ENCODE peak calls at places on chromosomes 3 and 15, in four cellular contexts. C is mesenchymal stem cell, S is GM23338, Y is HepG2. A is an unnamed sample. For H3K27me3, the result is how much of the 10 kb centered on the place peaks cover.

GRCh38 chr3:18372786-18373405 is 52.2 kb downstream of the SATB1 start:
- DNase-seq in Y (no peak), S (no peak), C (no peak), A (no peak)

GRCh38 chr15:70539409-70539808 is 223.9 kb downstream of the UACA start:
- DNase-seq in Y (no peak), S (no peak), C (no peak), A (no peak)

GRCh38 chr15:71275098-71275497 is 159.8 kb downstream of the THSD4 start:
- DNase-seq in C (peak), Y (no peak), S (no peak), A (peak)

GRCh38 chr3:174270841-174271240 is 588.3 kb upstream of the NAALADL2 start:
- DNase-seq in C (peak), Y (no peak), S (no peak), A (peak)

GRCh38 chr15:58608129-58608590 is 141.3 kb downstream of the ADAM10 start:
- DNase-seq in S (no peak), C (peak), Y (no peak), A (peak)

GRCh38 chr15:68982976-68983550 is 31.4 kb upstream of the NOX5 start:
- DNase-seq in Y (no peak), C (no peak), S (no peak), A (no peak)

GRCh38 chr15:71115567-71116351 is 488 bp downstream of the THSD4 start:
- DNase-seq in C (peak), S (peak), Y (no peak), A (peak)

GRCh38 chr3:155202626-155203025 is 90.9 kb downstream of the STRIT1 start:
- DNase-seq in S (no peak), Y (no peak), C (peak), A (no peak)

GRCh38 chr3:85710490-85710889 is 751.7 kb downstream of the CADM2 start:
- DNase-seq in Y (no peak), S (no peak), C (no peak), A (peak)

GRCh38 chr3:52022323-52023100 is 26.8 kb upstream of the RPL29 start:
- DNase-seq in Y (no peak), C (peak), S (peak), A (no peak)

GRCh38 chr3:839981-840380 is 252.8 kb upstream of the CNTN6 start:
- DNase-seq in S (no peak), Y (no peak), C (no peak), A (no peak)

GRCh38 chr3:129016366-129016724 is 15.2 kb downstream of the EFCC1 start:
- DNase-seq in S (no peak), Y (peak), C (no peak), A (no peak)

GRCh38 chr3:133112666-133113065 is 74.5 kb downstream of the TMEM108 start:
- DNase-seq in S (no peak), Y (no peak), C (no peak), A (no peak)

GRCh38 chr3:37262816-37263393 is 88.5 kb upstream of the LRRFIP2 start:
- DNase-seq in C (peak), S (no peak), Y (no peak), A (peak)

GRCh38 chr3:113659996-113660395 is 36.4 kb downstream of the USF3 start:
- DNase-seq in C (no peak), S (no peak), Y (no peak), A (no peak)

GRCh38 chr15:48631191-48631770 is 14.2 kb downstream of the FBN1 start:
- DNase-seq in S (peak), C (no peak), Y (no peak), A (no peak)

GRCh38 chr3:102605146-102605545 is 170.3 kb downstream of the ZPLD1 start:
- DNase-seq in C (no peak), S (no peak), Y (no peak), A (no peak)

GRCh38 chr15:34365073-34365825 is 1.7 kb downstream of the LPCAT4 start:
- DNase-seq in Y (no peak), S (peak), C (peak), A (peak)

GRCh38 chr15:80549191-80549590 is 145.0 kb downstream of the ARNT2 start:
- DNase-seq in Y (no peak), C (peak), S (no peak), A (peak)

GRCh38 chr3:172139528-172140276 is 100.3 kb downstream of the FNDC3B start:
- DNase-seq in C (no peak), Y (no peak), S (no peak), A (no peak)

GRCh38 chr3:187242435-187242834 is 45.1 kb downstream of the RTP1 start:
- DNase-seq in Y (no peak), C (peak), S (no peak), A (no peak)

GRCh38 chr15:41289953-41290352 is 42.4 kb downstream of the OIP5 start:
- DNase-seq in Y (no peak), C (no peak), S (no peak), A (no peak)

GRCh38 chr3:130894130-130894872 is 417 bp downstream of the ATP2C1 start:
- DNase-seq in S (peak), C (peak), Y (peak), A (peak)

GRCh38 chr3:183254816-183255730 is 2.0 kb downstream of the B3GNT5 start:
- DNase-seq in Y (no peak), C (peak), S (no peak), A (peak)

GRCh38 chr3:105253225-105253624 is 113.5 kb upstream of the ALCAM start:
- DNase-seq in S (no peak), Y (no peak), C (no peak), A (peak)

GRCh38 chr15:55526559-55527036 is 18.6 kb upstream of the DNAAF4 start:
- DNase-seq in Y (peak), C (peak), S (peak), A (peak)

GRCh38 chr3:170918715-170919114 is 10.3 kb upstream of the EIF5A2 start:
- DNase-seq in Y (no peak), S (peak), C (no peak), A (no peak)

GRCh38 chr3:74055064-74055463 is 430.3 kb upstream of the PDZRN3 start:
- DNase-seq in C (no peak), Y (no peak), S (peak), A (no peak)

GRCh38 chr3:109336272-109336957 is 931 bp downstream of the DPPA4 start:
- DNase-seq in Y (no peak), C (peak), S (no peak), A (peak)

GRCh38 chr3:197508051-197508451 is 47.7 kb downstream of the BDH1 start:
- DNase-seq in C (no peak), Y (no peak), S (no peak), A (no peak)

GRCh38 chr15:64697911-64698369 is 77.4 kb downstream of the RBPMS2 start:
- DNase-seq in Y (no peak), S (no peak), C (no peak), A (peak)

GRCh38 chr15:64695571-64695992 is 79.8 kb downstream of the RBPMS2 start:
- DNase-seq in Y (no peak), C (no peak), S (no peak), A (no peak)

GRCh38 chr15:64693134-64693533 is 82.3 kb downstream of the RBPMS2 start:
- DNase-seq in C (peak), Y (peak), S (no peak), A (peak)

GRCh38 chr15:64692166-64692565 is 83.2 kb downstream of the RBPMS2 start:
- DNase-seq in S (no peak), C (no peak), Y (no peak), A (no peak)

GRCh38 chr15:64694816-64695215 is 80.6 kb downstream of the RBPMS2 start:
- DNase-seq in Y (no peak), C (no peak), S (no peak), A (no peak)
- H3K27ac ChIP-seq in Y (no peak), C (no peak), S (peak), A (no peak)

DNA sequence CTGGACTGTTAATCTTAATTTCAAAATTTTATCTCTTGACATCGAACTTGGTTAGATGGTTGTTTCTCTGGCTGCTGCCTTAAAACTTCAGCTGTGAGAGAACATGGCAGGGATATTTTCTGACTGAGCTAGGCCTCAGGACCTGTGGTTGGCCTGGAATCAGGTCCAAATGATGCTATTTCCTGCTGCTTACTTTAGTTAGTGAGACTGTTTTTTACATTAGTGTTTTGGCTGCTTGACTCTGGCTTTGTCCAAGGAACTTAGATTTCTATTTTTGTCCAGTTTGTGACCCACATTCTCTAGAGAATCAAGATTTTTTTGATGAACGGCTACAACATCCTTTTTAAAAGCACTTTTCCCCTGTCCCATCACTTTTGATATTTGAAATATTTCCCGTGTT is 497.9 kb upstream of the SGO1 start:
- DNase-seq in Y (no peak), S (no peak), C (no peak), A (peak)
- H3K27me3 ChIP-seq in Y (under half), S (under half), C (under half), A (under half)

GRCh38 chr3:65777050-65777449 is 261.7 kb downstream of the MAGI1 start:
- DNase-seq in S (no peak), C (no peak), Y (no peak), A (no peak)

GRCh38 chr3:65779393-65779792 is 259.3 kb downstream of the MAGI1 start:
- DNase-seq in C (no peak), Y (no peak), S (no peak), A (no peak)

GRCh38 chr3:65778966-65779365 is 259.8 kb downstream of the MAGI1 start:
- DNase-seq in S (no peak), Y (no peak), C (no peak), A (peak)

GRCh38 chr3:65776494-65776893 is 262.2 kb downstream of the MAGI1 start:
- DNase-seq in S (no peak), C (no peak), Y (no peak), A (peak)
- H2AFZ ChIP-seq in S (no peak), C (no peak), Y (no peak), A (no peak)

DNA sequence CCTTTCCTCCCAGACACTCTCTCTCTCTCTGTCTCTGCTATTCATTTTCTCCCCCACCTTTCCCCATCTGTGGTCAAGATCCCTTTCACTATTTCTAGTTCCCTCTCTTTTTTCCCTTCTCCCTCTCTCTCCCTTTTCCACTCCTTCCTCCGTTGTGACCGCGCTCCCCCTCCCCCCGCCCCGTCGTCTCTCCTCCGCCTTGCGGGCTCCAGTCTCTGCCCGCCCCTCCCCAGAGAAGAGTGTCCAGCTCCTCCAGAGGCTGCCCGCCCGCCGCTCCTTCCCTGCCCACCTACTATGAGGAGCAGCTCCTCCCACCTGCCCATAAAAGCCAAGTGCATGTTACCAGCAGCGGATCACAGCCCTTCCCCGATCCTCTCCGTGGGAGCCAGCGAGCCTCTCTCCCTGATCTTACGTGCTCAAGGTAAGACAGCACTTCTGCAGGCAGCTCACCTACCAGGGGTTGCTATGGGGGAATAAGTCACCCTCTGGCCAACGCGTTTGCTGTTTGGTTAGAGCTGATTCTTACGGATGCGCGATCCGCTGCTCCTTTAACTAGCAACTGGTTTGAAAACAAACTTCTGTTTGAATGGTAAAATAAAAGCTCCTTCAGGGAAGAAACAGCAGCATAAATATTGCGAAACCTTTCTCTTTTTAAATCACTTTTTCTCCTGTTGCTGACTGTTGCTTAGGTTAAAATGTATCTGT is at the start of gene COL8A1:
- DNase-seq in C (peak), Y (no peak), S (peak), A (peak)
- H3K27ac ChIP-seq in C (peak), Y (no peak), S (no peak), A (peak)

DNA sequence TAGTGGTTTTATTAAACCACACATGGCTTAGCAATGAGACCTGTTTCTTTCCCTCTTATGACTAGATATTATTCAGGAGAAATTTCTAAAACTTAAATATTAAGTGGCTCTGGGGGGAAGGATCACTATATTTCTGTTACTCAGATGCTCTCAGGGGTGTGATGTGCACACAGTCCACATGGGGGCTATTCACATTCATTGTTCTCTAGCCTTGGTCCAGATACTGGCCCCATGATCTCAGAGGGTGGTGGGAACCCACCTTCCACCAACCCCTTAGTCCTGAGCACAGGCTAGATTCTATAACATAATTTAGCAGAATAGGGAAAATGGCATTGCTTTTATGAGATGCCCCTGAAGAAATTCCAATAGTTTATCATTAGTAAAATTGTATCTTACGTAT is 149.0 kb upstream of the ST8SIA2 start:
- DNase-seq in Y (no peak), S (no peak), C (no peak), A (no peak)
- H3K27me3 ChIP-seq in Y (under half), S (under half), C (under half), A (under half)

GRCh38 chr3:42850263-42850662 is 25.4 kb downstream of the CYP8B1 start:
- DNase-seq in Y (no peak), C (no peak), S (no peak), A (no peak)

GRCh38 chr3:42849017-42849416 is 26.7 kb downstream of the CYP8B1 start:
- DNase-seq in C (no peak), S (no peak), Y (no peak), A (no peak)

GRCh38 chr3:42852443-42852842 is 23.2 kb downstream of the CYP8B1 start:
- DNase-seq in S (no peak), C (no peak), Y (no peak), A (no peak)

GRCh38 chr3:42853056-42853455 is 22.6 kb downstream of the CYP8B1 start:
- DNase-seq in Y (no peak), S (no peak), C (no peak), A (no peak)

GRCh38 chr3:42851228-42851834 is 24.3 kb downstream of the CYP8B1 start:
- DNase-seq in Y (no peak), S (no peak), C (no peak), A (peak)
- H2AFZ ChIP-seq in Y (no peak), S (no peak), C (no peak), A (no peak)

GRCh38 chr3:141440942-141441341 is 45.9 kb upstream of the RASA2 start:
- DNase-seq in S (no peak), C (no peak), Y (no peak), A (no peak)
- H3K27ac ChIP-seq in S (no peak), C (no peak), Y (peak), A (no peak)

DNA sequence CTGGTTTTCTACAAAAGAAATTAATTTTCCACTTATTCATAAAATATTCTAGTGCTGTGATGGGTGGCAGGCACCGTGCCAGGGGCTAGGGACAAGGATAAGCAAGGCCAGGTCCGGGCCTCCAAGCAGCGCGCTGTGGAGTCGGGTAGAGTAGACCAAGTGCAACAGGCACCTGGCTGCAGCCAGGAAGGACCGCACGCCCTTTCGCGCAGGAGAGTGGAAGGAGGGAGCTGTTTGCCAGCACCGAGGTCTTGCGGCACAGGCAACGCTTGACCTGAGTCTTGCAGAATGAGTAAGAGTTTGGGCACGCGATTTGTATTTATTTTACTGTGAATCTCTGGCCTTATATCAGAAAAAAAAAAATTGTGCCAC is at the start of gene CASR:
- DNase-seq in S (peak), C (no peak), Y (no peak), A (no peak)
- H3K27me3 ChIP-seq in S (half or more), C (under half), Y (under half), A (under half)